ENCODE peak calls at places on chromosomes 2 and 18, in eight cellular contexts. F is GM13977; H is Peyer's patch; Q is cortex of kidney; K is Daoy; D is stimulated activated CD4-positive, alpha-beta T cell treated with anti-CD3 and anti-CD28 coated beads, Interleukin-12 subunit alpha, Interleukin-12 subunit beta, amount 100 ng/mL, for 4 hours; J is effector CD4-positive, alpha-beta T cell; G is globus pallidus. L is an unnamed sample.

GRCh38 chr2:37634914-37635358 is 36.5 kb downstream of the CDC42EP3 start:
- DNase-seq in D (no peak), Q (no peak), G (no peak), K (no peak), F (no peak), J (peak), H (no peak), L (no peak)

GRCh38 chr2:87403893-87404175 is 344.1 kb upstream of the PLGLB2 start:
- DNase-seq in J (no peak), D (no peak), F (no peak), H (no peak), Q (no peak), G (no peak), K (no peak), L (no peak)

GRCh38 chr2:191500566-191501389 is 177.2 kb upstream of the NABP1 start:
- DNase-seq in D (no peak), H (no peak), F (no peak), K (peak), J (no peak), G (no peak), Q (no peak), L (no peak)

GRCh38 chr2:236210536-236210935 is 42.4 kb upstream of the GBX2 start:
- DNase-seq in J (no peak), K (no peak), Q (no peak), D (no peak), F (no peak), H (no peak), G (no peak), L (no peak)

GRCh38 chr18:57587262-57587661 is 760 bp upstream of the FECH start:
- DNase-seq in G (no peak), J (no peak), H (no peak), F (no peak), K (no peak), Q (no peak), D (no peak), L (no peak)

GRCh38 chr2:134431837-134432437 is 178.1 kb downstream of the MGAT5 start:
- DNase-seq in K (peak), Q (no peak), G (no peak), D (no peak), J (no peak), F (no peak), H (no peak), L (no peak)

GRCh38 chr2:18475884-18476283 is 84.6 kb downstream of the RDH14 start:
- DNase-seq in J (no peak), Q (no peak), F (no peak), D (no peak), H (no peak), G (no peak), K (no peak), L (no peak)

GRCh38 chr2:217398860-217399259 is 539.0 kb upstream of the TNP1 start:
- DNase-seq in J (no peak), D (no peak), G (no peak), K (no peak), Q (no peak), H (no peak), F (no peak), L (no peak)

GRCh38 chr2:29729932-29730331 is 191.5 kb downstream of the ALK start:
- DNase-seq in Q (no peak), D (no peak), K (no peak), F (no peak), J (no peak), G (no peak), H (no peak), L (no peak)

GRCh38 chr2:236866542-236867340 is 218.9 kb upstream of the COPS8 start:
- DNase-seq in H (peak), D (no peak), F (no peak), Q (no peak), G (peak), K (no peak), J (no peak), L (no peak)

GRCh38 chr2:48532824-48533223 is 2.9 kb downstream of the STON1 start:
- DNase-seq in K (peak), D (no peak), H (no peak), G (no peak), J (no peak), F (no peak), Q (no peak), L (no peak)

GRCh38 chr18:37385846-37386435 is 179.7 kb downstream of the CELF4 start:
- DNase-seq in G (peak), K (no peak), Q (no peak), J (no peak), F (peak), D (no peak), H (no peak), L (no peak)

GRCh38 chr2:44793322-44793870 is 148.1 kb upstream of the SIX3 start:
- DNase-seq in F (no peak), Q (no peak), J (no peak), G (no peak), H (no peak), K (peak), D (no peak), L (no peak)

GRCh38 chr2:222819722-222820333 is 41.0 kb upstream of the ACSL3 start:
- DNase-seq in F (peak), H (no peak), D (no peak), Q (no peak), K (no peak), J (no peak), G (no peak), L (no peak)

GRCh38 chr2:213411582-213412289 is 127.5 kb downstream of the SPAG16 start:
- DNase-seq in D (no peak), G (no peak), H (no peak), Q (no peak), J (no peak), F (no peak), K (no peak), L (no peak)

GRCh38 chr18:32380559-32380958 is 90.1 kb downstream of the GAREM1 start:
- DNase-seq in H (no peak), G (no peak), D (no peak), Q (no peak), J (no peak), F (no peak), K (peak), L (no peak)

GRCh38 chr18:49804096-49804495 is 9.2 kb downstream of the ACAA2 start:
- DNase-seq in J (no peak), K (no peak), F (no peak), G (no peak), H (no peak), D (no peak), Q (no peak), L (no peak)

GRCh38 chr2:211161236-211161635 is 604.8 kb downstream of the CPS1 start:
- DNase-seq in F (no peak), K (no peak), Q (no peak), J (no peak), G (no peak), D (no peak), H (no peak), L (no peak)

GRCh38 chr2:215830313-215830712 is 183.0 kb downstream of the MREG start:
- DNase-seq in K (peak), J (no peak), G (no peak), F (no peak), H (no peak), Q (no peak), D (no peak), L (no peak)

GRCh38 chr18:26943906-26944305 is 78.4 kb upstream of the AQP4 start:
- DNase-seq in Q (no peak), D (no peak), J (no peak), H (no peak), F (no peak), G (no peak), K (peak), L (no peak)

GRCh38 chr2:241031436-241032165 is 33.2 kb downstream of the SNED1 start:
- DNase-seq in G (no peak), J (no peak), F (no peak), H (no peak), Q (no peak), D (no peak), K (no peak), L (no peak)

GRCh38 chr2:240905176-240905781 is 857 bp upstream of the CROCC2 start:
- DNase-seq in K (no peak), F (no peak), Q (no peak), H (no peak), J (no peak), G (no peak), D (no peak), L (no peak)

GRCh38 chr2:172772637-172773036 is 37.0 kb downstream of the RAPGEF4 start:
- DNase-seq in K (peak), D (no peak), Q (no peak), H (no peak), F (no peak), J (no peak), G (no peak), L (no peak)

GRCh38 chr2:139836769-139837168 is 1056.6 kb upstream of the NXPH2 start:
- DNase-seq in H (no peak), G (no peak), J (no peak), Q (no peak), K (no peak), D (no peak), F (no peak), L (no peak)

GRCh38 chr2:67050621-67051020 is 346.5 kb upstream of the ETAA1 start:
- DNase-seq in F (no peak), D (no peak), K (peak), J (no peak), H (no peak), G (no peak), Q (no peak), L (no peak)

GRCh38 chr2:204452464-204453023 is 92.7 kb upstream of the PARD3B start:
- DNase-seq in K (peak), F (no peak), Q (no peak), H (peak), D (no peak), J (no peak), G (peak), L (no peak)

GRCh38 chr2:219707496-219708285 is 80.3 kb downstream of the SLC4A3 start:
- DNase-seq in F (no peak), G (no peak), Q (no peak), K (peak), H (no peak), J (no peak), D (no peak), L (no peak)

GRCh38 chr2:201807452-201807980 is 1.2 kb downstream of the CDK15 start:
- DNase-seq in G (no peak), D (no peak), J (no peak), K (peak), F (no peak), Q (no peak), H (no peak), L (no peak)

GRCh38 chr18:31977270-31977872 is 34.4 kb upstream of the TRAPPC8 start:
- DNase-seq in F (no peak), D (no peak), Q (no peak), G (peak), K (peak), H (peak), J (peak), L (peak)

GRCh38 chr2:30422437-30422805 is 24.6 kb upstream of the LCLAT1 start:
- DNase-seq in F (peak), J (peak), Q (no peak), H (peak), K (peak), G (no peak), D (peak), L (peak)

GRCh38 chr2:129396980-129397599 is 582.4 kb upstream of the RAB6C start:
- DNase-seq in J (no peak), G (peak), D (no peak), Q (no peak), K (no peak), H (no peak), F (peak), L (no peak)

GRCh38 chr2:113324684-113325160 is 46.0 kb upstream of the PAX8 start:
- DNase-seq in K (peak), G (no peak), F (peak), D (peak), Q (no peak), J (no peak), H (peak), L (peak)

GRCh38 chr2:37287966-37288365 is 36.7 kb downstream of the PRKD3 start:
- DNase-seq in F (peak), D (no peak), Q (no peak), K (no peak), H (no peak), G (no peak), J (no peak), L (peak)

L was measured in stimulated activated naive CD4-positive, alpha-beta T cell.